ENCODE peak calls at places on chromosomes 4 and X, in nine cellular contexts. E, R, D, T, J, Z, S, U and G are unnamed samples.

GRCh38 chrX:13376857-13377441 is 57.1 kb upstream of the ATXN3L start:
- DNase-seq in E (peak; percentile 98), R (no peak), T (no peak), J (no peak), S (peak; percentile 68), Z (no peak), U (no peak), D (peak; percentile 99), G (peak; percentile 60)

GRCh38 chr4:54484361-54484760 is 173.4 kb upstream of the KIT start:
- DNase-seq in Z (no peak), S (no peak), J (no peak), R (no peak), D (peak; percentile 5), T (no peak), E (no peak), U (no peak), G (no peak)

GRCh38 chrX:10022580-10023245 is 55.6 kb downstream of the CLDN34 start:
- DNase-seq in J (no peak), E (no peak), S (no peak), Z (no peak), R (peak; percentile 66), D (no peak), T (no peak), U (no peak), G (no peak)

GRCh38 chr4:38823766-38824165 is 19.2 kb upstream of the TLR1 start:
- DNase-seq in E (no peak), Z (no peak), J (no peak), D (no peak), R (no peak), T (no peak), U (no peak), S (no peak), G (no peak)

GRCh38 chr4:164614999-164615398 is 138.9 kb upstream of the SMIM31 start:
- DNase-seq in J (no peak), S (no peak), T (no peak), E (no peak), D (no peak), Z (no peak), R (no peak), U (no peak), G (no peak)

GRCh38 chr4:146275370-146275769 is 61.0 kb downstream of the REELD1 start:
- DNase-seq in R (no peak), D (no peak), S (no peak), U (no peak), Z (no peak), J (no peak), T (no peak), E (no peak), G (no peak)

GRCh38 chr4:123856689-123857545 is 460.3 kb downstream of the SPRY1 start:
- DNase-seq in T (no peak), J (no peak), Z (no peak), D (no peak), R (peak; percentile 70), S (peak; percentile 46), E (peak; percentile 10), U (no peak), G (peak; percentile 2)

GRCh38 chr4:188346171-188346809 is 207.0 kb downstream of the TRIML1 start:
- DNase-seq in Z (no peak), R (no peak), S (no peak), U (no peak), J (no peak), D (no peak), T (no peak), E (no peak), G (no peak)

GRCh38 chr4:105389167-105389566 is 84.7 kb downstream of the PPA2 start:
- DNase-seq in S (no peak), R (no peak), T (no peak), U (no peak), E (peak; percentile 11), D (no peak), Z (no peak), J (no peak), G (no peak)

GRCh38 chr4:11073621-11074051 is 355.1 kb downstream of the HS3ST1 start:
- DNase-seq in E (peak; percentile 96), S (no peak), J (peak; percentile 75), T (no peak), R (peak; percentile 73), Z (no peak), U (no peak), D (no peak), G (peak; percentile 17)

GRCh38 chrX:47991263-47992092 is 12.3 kb downstream of the ZNF182 start:
- DNase-seq in D (no peak), E (peak; percentile 2), U (no peak), Z (no peak), J (no peak), R (no peak), T (no peak), S (no peak), G (peak; percentile 38)

GRCh38 chr4:76339364-76339763 is 32.8 kb downstream of the STBD1 start:
- DNase-seq in E (no peak), J (no peak), S (peak; percentile 7), Z (no peak), U (no peak), T (no peak), R (no peak), D (no peak), G (no peak)

GRCh38 chr4:526971-527460 is 28.0 kb downstream of the PIGG start:
- DNase-seq in D (no peak), E (no peak), R (no peak), S (no peak), U (no peak), Z (no peak), T (no peak), J (no peak), G (no peak)